ENCODE peak calls at places on chromosome 17, in six cellular contexts. One of them, this sample, is unnamed.

GRCh38 chr17:76831316-76831715 is 36.9 kb upstream of the MGAT5B start:
- DNase-seq in stimulated activated naive CD4-positive, alpha-beta T cell treated with Interleukin-2 at 50 U/mL for 16 hours: no peak
- DNase-seq in HCEC 1CT: no peak
- DNase-seq in T-cell: no peak
- DNase-seq in activated naive CD8-positive, alpha-beta T cell treated with anti-CD3 and anti-CD28 coated beads, Interleukin-2, amount 50 U/mL, for 24 hours: no peak
- DNase-seq in GM12892: no peak
- DNase-seq in this sample: no peak

GRCh38 chr17:33292184-33292980 is 713 bp downstream of the ASIC2 start:
- DNase-seq in T-cell: no peak
- DNase-seq in GM12892: peak
- DNase-seq in stimulated activated naive CD4-positive, alpha-beta T cell treated with Interleukin-2 at 50 U/mL for 16 hours: no peak
- DNase-seq in activated naive CD8-positive, alpha-beta T cell treated with anti-CD3 and anti-CD28 coated beads, Interleukin-2, amount 50 U/mL, for 24 hours: no peak
- DNase-seq in HCEC 1CT: peak
- DNase-seq in this sample: no peak

GRCh38 chr17:2004435-2004952 is 20.6 kb downstream of the RTN4RL1 start:
- DNase-seq in HCEC 1CT: no peak
- DNase-seq in GM12892: no peak
- DNase-seq in stimulated activated naive CD4-positive, alpha-beta T cell treated with Interleukin-2 at 50 U/mL for 16 hours: no peak
- DNase-seq in T-cell: no peak
- DNase-seq in activated naive CD8-positive, alpha-beta T cell treated with anti-CD3 and anti-CD28 coated beads, Interleukin-2, amount 50 U/mL, for 24 hours: no peak
- DNase-seq in this sample: no peak

GRCh38 chr17:74862108-74862901 is 2.6 kb upstream of the GRIN2C start:
- DNase-seq in stimulated activated naive CD4-positive, alpha-beta T cell treated with Interleukin-2 at 50 U/mL for 16 hours: peak
- DNase-seq in GM12892: peak
- DNase-seq in HCEC 1CT: no peak
- DNase-seq in T-cell: peak
- DNase-seq in activated naive CD8-positive, alpha-beta T cell treated with anti-CD3 and anti-CD28 coated beads, Interleukin-2, amount 50 U/mL, for 24 hours: peak
- DNase-seq in this sample: peak

GRCh38 chr17:48202945-48203344 is 95.4 kb downstream of the SNX11 start:
- DNase-seq in stimulated activated naive CD4-positive, alpha-beta T cell treated with Interleukin-2 at 50 U/mL for 16 hours: no peak
- DNase-seq in HCEC 1CT: no peak
- DNase-seq in activated naive CD8-positive, alpha-beta T cell treated with anti-CD3 and anti-CD28 coated beads, Interleukin-2, amount 50 U/mL, for 24 hours: no peak
- DNase-seq in T-cell: no peak
- DNase-seq in GM12892: no peak
- DNase-seq in this sample: no peak

GRCh38 chr17:71107136-71107535 is 937.8 kb downstream of the KCNJ2 start:
- DNase-seq in stimulated activated naive CD4-positive, alpha-beta T cell treated with Interleukin-2 at 50 U/mL for 16 hours: no peak
- DNase-seq in GM12892: no peak
- DNase-seq in HCEC 1CT: no peak
- DNase-seq in T-cell: no peak
- DNase-seq in activated naive CD8-positive, alpha-beta T cell treated with anti-CD3 and anti-CD28 coated beads, Interleukin-2, amount 50 U/mL, for 24 hours: no peak
- DNase-seq in this sample: no peak

GRCh38 chr17:77456951-77457548 is 316.3 kb downstream of the SEC14L1 start:
- DNase-seq in activated naive CD8-positive, alpha-beta T cell treated with anti-CD3 and anti-CD28 coated beads, Interleukin-2, amount 50 U/mL, for 24 hours: no peak
- DNase-seq in stimulated activated naive CD4-positive, alpha-beta T cell treated with Interleukin-2 at 50 U/mL for 16 hours: no peak
- DNase-seq in T-cell: no peak
- DNase-seq in GM12892: no peak
- DNase-seq in HCEC 1CT: no peak
- DNase-seq in this sample: no peak

GRCh38 chr17:63822537-63822936 is 4.7 kb upstream of the PSMC5 start:
- DNase-seq in stimulated activated naive CD4-positive, alpha-beta T cell treated with Interleukin-2 at 50 U/mL for 16 hours: no peak
- DNase-seq in GM12892: no peak
- DNase-seq in HCEC 1CT: no peak
- DNase-seq in T-cell: no peak
- DNase-seq in activated naive CD8-positive, alpha-beta T cell treated with anti-CD3 and anti-CD28 coated beads, Interleukin-2, amount 50 U/mL, for 24 hours: no peak
- DNase-seq in this sample: no peak

GRCh38 chr17:57987582-57988300 is at the start of gene VEZF1:
- DNase-seq in T-cell: peak
- DNase-seq in stimulated activated naive CD4-positive, alpha-beta T cell treated with Interleukin-2 at 50 U/mL for 16 hours: peak
- DNase-seq in GM12892: peak
- DNase-seq in activated naive CD8-positive, alpha-beta T cell treated with anti-CD3 and anti-CD28 coated beads, Interleukin-2, amount 50 U/mL, for 24 hours: peak
- DNase-seq in HCEC 1CT: peak
- DNase-seq in this sample: peak

GRCh38 chr17:79915850-79916430 is 76.7 kb upstream of the CBX4 start:
- DNase-seq in HCEC 1CT: peak
- DNase-seq in GM12892: no peak
- DNase-seq in activated naive CD8-positive, alpha-beta T cell treated with anti-CD3 and anti-CD28 coated beads, Interleukin-2, amount 50 U/mL, for 24 hours: no peak
- DNase-seq in T-cell: no peak
- DNase-seq in stimulated activated naive CD4-positive, alpha-beta T cell treated with Interleukin-2 at 50 U/mL for 16 hours: no peak
- DNase-seq in this sample: peak